ENCODE peak calls at places on chromosome 4, in nine cellular contexts. E is mucosa of descending colon; M is tibial nerve; Y is esophagus squamous epithelium; Z is HCT116; N is cardiac muscle cell; C is body of pancreas; P is upper lobe of right lung; X is CD8-positive, alpha-beta T cell. F is an unnamed sample.

GRCh38 chr4:48297447-48297846 is 27.8 kb upstream of the TEC start:
- DNase-seq in E (no peak), M (no peak), Y (no peak), Z (no peak), N (no peak), C (no peak), P (no peak), X (no peak), F (no peak)

GRCh38 chr4:138243369-138243768 is 1.2 kb upstream of the SLC7A11 start:
- DNase-seq in E (no peak), M (no peak), Y (no peak), Z (peak; percentile 23), N (no peak), C (no peak), P (no peak), X (no peak), F (peak; percentile 4)

GRCh38 chr4:53576218-53576617 is 15.1 kb downstream of the LNX1 start:
- DNase-seq in E (no peak), M (no peak), Y (no peak), Z (no peak), N (no peak), C (no peak), P (no peak), X (no peak), F (no peak)

GRCh38 chr4:1539859-1540600 is 133.8 kb upstream of the NKX1-1 start:
- DNase-seq in E (no peak), M (no peak), Y (no peak), Z (no peak), N (no peak), C (no peak), P (no peak), X (peak; percentile 8), F (no peak)

GRCh38 chr4:25095756-25096552 is 64.3 kb downstream of the SEPSECS start:
- DNase-seq in E (no peak), M (no peak), Y (no peak), Z (no peak), N (no peak), C (no peak), P (no peak), X (no peak), F (no peak)

GRCh38 chr4:102403115-102403514 is 57.8 kb upstream of the SLC39A8 start:
- DNase-seq in E (no peak), M (no peak), Y (no peak), Z (no peak), N (no peak), C (no peak), P (no peak), X (no peak), F (no peak)

GRCh38 chr4:159353422-159354116 is 250.7 kb downstream of the RAPGEF2 start:
- DNase-seq in E (no peak), M (no peak), Y (no peak), Z (no peak), N (peak; percentile 88), C (no peak), P (no peak), X (no peak), F (no peak)

GRCh38 chr4:89222171-89222570 is 85.4 kb downstream of the GPRIN3 start:
- DNase-seq in E (no peak), M (no peak), Y (no peak), Z (peak; percentile 7), N (no peak), C (no peak), P (no peak), X (no peak), F (no peak)

GRCh38 chr4:137541181-137541580 is 8.9 kb upstream of the PCDH18 start:
- DNase-seq in E (no peak), M (no peak), Y (no peak), Z (no peak), N (no peak), C (no peak), P (no peak), X (no peak), F (no peak)

GRCh38 chr4:31741321-31741720 is 1021.2 kb downstream of the PCDH7 start:
- DNase-seq in E (no peak), M (no peak), Y (no peak), Z (no peak), N (no peak), C (no peak), P (no peak), X (no peak), F (no peak)

GRCh38 chr4:113145519-113146291 is 96.3 kb downstream of the ANK2 start:
- DNase-seq in E (no peak), M (no peak), Y (no peak), Z (no peak), N (peak; percentile 87), C (no peak), P (no peak), X (no peak), F (peak; percentile 17)

GRCh38 chr4:47705326-47705981 is 132.4 kb downstream of the CORIN start:
- DNase-seq in E (no peak), M (no peak), Y (no peak), Z (no peak), N (peak; percentile 66), C (no peak), P (no peak), X (no peak), F (no peak)

GRCh38 chr4:6721121-6721520 is 5.1 kb downstream of the BLOC1S4 start:
- DNase-seq in E (no peak), M (no peak), Y (no peak), Z (no peak), N (no peak), C (no peak), P (no peak), X (no peak), F (no peak)

GRCh38 chr4:91171217-91171616 is 1044.0 kb downstream of the CCSER1 start:
- DNase-seq in E (no peak), M (no peak), Y (no peak), Z (no peak), N (no peak), C (no peak), P (no peak), X (no peak), F (no peak)

GRCh38 chr4:176376032-176376614 is 56.4 kb downstream of the SPCS3 start:
- DNase-seq in E (no peak), M (no peak), Y (no peak), Z (peak; percentile 19), N (peak; percentile 9), C (no peak), P (no peak), X (no peak), F (no peak)

GRCh38 chr4:61182915-61183314 is 17.2 kb upstream of the ADGRL3 start:
- DNase-seq in E (no peak), M (no peak), Y (no peak), Z (no peak), N (no peak), C (no peak), P (no peak), X (no peak), F (no peak)

GRCh38 chr4:61180405-61180804 is 19.7 kb upstream of the ADGRL3 start:
- DNase-seq in E (no peak), M (no peak), Y (no peak), Z (no peak), N (no peak), C (no peak), P (no peak), X (no peak), F (no peak)

GRCh38 chr4:61175495-61175894 is 24.6 kb upstream of the ADGRL3 start:
- DNase-seq in E (no peak), M (no peak), Y (no peak), Z (no peak), N (no peak), C (no peak), P (no peak), X (no peak), F (no peak)

GRCh38 chr4:61173799-61174198 is 26.3 kb upstream of the ADGRL3 start:
- DNase-seq in E (no peak), M (no peak), Y (no peak), Z (no peak), N (no peak), C (no peak), P (no peak), X (no peak), F (no peak)

GRCh38 chr4:61177361-61177760 is 22.8 kb upstream of the ADGRL3 start:
- DNase-seq in E (no peak), M (no peak), Y (no peak), Z (no peak), N (no peak), C (no peak), P (no peak), X (no peak), F (no peak)
- H3K4me3 ChIP-seq in E (no peak overlapping the region), M (no peak overlapping the region), Y (no peak overlapping the region), Z (no peak overlapping the region), N (no peak overlapping the region), C (no peak overlapping the region), P (no peak overlapping the region), X (no peak overlapping the region), F (no peak overlapping the region)

DNA sequence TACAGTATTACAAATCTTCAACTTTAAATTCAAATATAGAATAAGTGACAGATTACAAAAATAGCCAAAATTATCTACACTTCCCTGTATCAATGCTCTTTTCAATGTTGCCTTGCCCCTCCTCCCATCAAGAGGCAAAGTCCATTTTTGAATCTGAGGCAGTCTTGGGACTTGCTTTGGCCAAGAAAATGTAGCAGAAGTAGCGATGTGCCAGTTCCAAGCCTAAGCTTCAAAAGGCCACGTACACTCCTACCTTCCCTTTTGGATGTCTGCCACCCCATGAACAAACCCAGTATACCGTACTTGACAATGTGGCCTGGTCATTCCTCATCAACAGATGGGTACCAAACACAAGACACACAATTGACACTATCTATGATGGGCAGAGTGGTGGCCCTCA is 24.1 kb downstream of the SEC24D start:
- DNase-seq in E (no peak), M (no peak), Y (no peak), Z (no peak), N (no peak), C (peak; percentile 62), P (no peak), X (no peak), F (no peak)
- H3K4me1 ChIP-seq in E (no peaks in the 10 kb centered on the region), M (no peaks in the 10 kb centered on the region), Y (no peaks in the 10 kb centered on the region), Z (no peaks in the 10 kb centered on the region), N (no peaks in the 10 kb centered on the region), C (peaks cover 43% of the 10 kb centered on the region), P (peaks cover 4% of the 10 kb centered on the region), X (no peaks in the 10 kb centered on the region), F (no peaks in the 10 kb centered on the region)

DNA sequence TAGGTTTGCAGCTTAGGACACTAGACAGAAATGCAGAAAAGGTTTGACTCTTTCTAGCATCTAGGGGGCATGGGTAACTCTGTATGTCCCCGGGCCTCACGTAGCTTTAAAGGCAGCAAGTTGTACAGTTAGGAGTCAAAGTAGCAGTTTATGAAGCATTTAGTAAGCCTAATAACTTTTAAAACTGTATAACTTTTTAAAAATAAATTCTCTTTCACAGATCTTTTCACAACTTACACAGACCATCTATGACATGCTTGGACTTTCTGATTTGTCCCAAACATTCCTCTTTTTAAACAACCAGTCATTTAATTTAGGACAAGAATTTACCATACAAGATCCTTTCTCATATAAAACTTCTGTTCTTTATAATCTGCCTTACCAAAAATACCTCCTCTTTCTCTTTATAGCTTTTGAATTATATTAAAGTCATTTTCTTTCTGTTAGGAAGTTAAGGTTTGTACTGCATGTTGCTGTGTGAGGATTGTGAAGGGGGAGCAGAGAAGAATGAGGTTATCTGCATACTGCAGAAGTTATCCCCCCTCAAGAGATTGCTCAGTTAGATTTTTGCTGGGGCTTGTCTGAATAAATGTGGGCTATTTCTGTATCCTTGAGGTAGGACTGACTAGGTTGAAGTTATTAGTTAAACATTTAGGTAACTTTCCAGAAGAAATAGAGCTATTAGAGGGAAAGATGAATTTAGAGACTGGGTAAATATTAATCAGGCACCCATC is 94.3 kb downstream of the CPE start:
- DNase-seq in E (no peak), M (no peak), Y (no peak), Z (no peak), N (no peak), C (no peak), P (no peak), X (no peak), F (peak; percentile 4)
- H3K9me3 ChIP-seq in E (peaks cover 32% of the 10 kb centered on the region), M (no peaks in the 10 kb centered on the region), Y (peaks cover 12% of the 10 kb centered on the region), Z (peaks cover 9% of the 10 kb centered on the region), N (no peaks in the 10 kb centered on the region), C (no peaks in the 10 kb centered on the region), P (no peaks in the 10 kb centered on the region), X (peaks cover 4% of the 10 kb centered on the region), F (peaks cover 5% of the 10 kb centered on the region)

GRCh38 chr4:26864904-26865303 is 4.3 kb downstream of the STIM2 start:
- DNase-seq in E (no peak), M (no peak), Y (no peak), Z (no peak), N (no peak), C (no peak), P (no peak), X (no peak), F (no peak)
- H3K4me3 ChIP-seq in E (no peak overlapping the region), M (no peak overlapping the region), Y (no peak overlapping the region), Z (no peak overlapping the region), N (no peak overlapping the region), C (no peak overlapping the region), P (no peak overlapping the region), X (peak overlapping the region; percentile 14), F (no peak overlapping the region)